ENCODE peak calls at places on chromosomes 7 and 10, in eight cellular contexts. C is nucleus accumbens; I is tibial nerve; D is activated CD4-positive, alpha-beta T cell treated with anti-CD3 and anti-CD28 coated beads, Interleukin-2, amount 10 ng/mL, durations not matched to agents 7 days and 5 days; X is IMR-90; N is EL; M is thyroid gland; A is hepatocyte. K is an unnamed sample.

GRCh38 chr10:15290671-15291070 is 80.4 kb downstream of the FAM171A1 start:
- DNase-seq in N (no peak), M (no peak), A (no peak), X (no peak), I (no peak), C (no peak), D (no peak), K (no peak)

GRCh38 chr10:88080213-88080612 is 216.8 kb downstream of the PTEN start:
- DNase-seq in M (peak; percentile 52), D (no peak), X (peak; percentile 78), N (no peak), C (no peak), I (no peak), A (peak; percentile 65), K (no peak)

GRCh38 chr10:13587367-13587766 is 602 bp downstream of the PRPF18 start:
- DNase-seq in M (peak; percentile 33), X (no peak), A (peak; percentile 40), D (peak; percentile 11), I (no peak), N (peak; percentile 11), C (no peak), K (no peak)

GRCh38 chr7:74344786-74345185 is 55.6 kb downstream of the CLIP2 start:
- DNase-seq in I (no peak), C (no peak), D (no peak), M (no peak), N (no peak), X (no peak), A (no peak), K (no peak)

GRCh38 chr10:97849491-97850402 is at the start of gene GOLGA7B:
- DNase-seq in M (peak; percentile 59), C (no peak), N (no peak), D (peak; percentile 71), A (peak; percentile 89), X (peak; percentile 7), I (no peak), K (no peak)

GRCh38 chr10:99329238-99329890 is at the start of gene CNNM1:
- DNase-seq in X (no peak), I (no peak), C (peak; percentile 24), D (peak; percentile 36), N (peak; percentile 72), A (peak; percentile 73), M (peak; percentile 41), K (no peak)

GRCh38 chr7:101553018-101553770 is 75.9 kb downstream of the MYL10 start:
- DNase-seq in A (no peak), X (no peak), N (no peak), I (no peak), M (no peak), D (no peak), C (no peak), K (no peak)

GRCh38 chr7:155925682-155926081 is 113.4 kb upstream of the SHH start:
- DNase-seq in N (no peak), D (no peak), X (no peak), C (no peak), M (no peak), A (no peak), I (no peak), K (no peak)

GRCh38 chr10:131110241-131110783 is 201.2 kb downstream of the TCERG1L start:
- DNase-seq in M (no peak), N (no peak), D (no peak), X (no peak), A (no peak), I (no peak), C (no peak), K (no peak)

GRCh38 chr7:73725703-73726466 is 6.4 kb upstream of the STX1A start:
- DNase-seq in X (peak; percentile 53), I (peak; percentile 98), C (peak; percentile 64), D (peak; percentile 91), A (peak; percentile 91), M (peak; percentile 94), N (peak; percentile 70), K (peak; percentile 65)